ENCODE peak calls at places on chromosome 13, in five cellular contexts. O, L, B, P and C are unnamed samples.

GRCh38 chr13:112942689-112943308 is 26.2 kb upstream of the MCF2L start:
- DNase-seq in P (peak), L (peak), B (peak), O (peak), C (peak)

GRCh38 chr13:74444877-74445479 is 310.8 kb upstream of the KLF12 start:
- DNase-seq in O (no peak), P (no peak), B (no peak), L (no peak), C (no peak)

GRCh38 chr13:109985871-109986270 is 199.5 kb upstream of the IRS2 start:
- DNase-seq in P (no peak), B (no peak), O (no peak), L (no peak), C (no peak)

GRCh38 chr13:77190349-77190748 is 136.5 kb downstream of the MYCBP2 start:
- DNase-seq in L (no peak), O (no peak), P (no peak), B (no peak), C (no peak)

GRCh38 chr13:105799155-105799554 is 736.3 kb downstream of the EFNB2 start:
- DNase-seq in B (no peak), P (no peak), L (no peak), O (no peak), C (no peak)

GRCh38 chr13:85247780-85248179 is 551.4 kb downstream of the SLITRK6 start:
- DNase-seq in B (no peak), L (no peak), O (no peak), P (no peak), C (no peak)

GRCh38 chr13:29849731-29850212 is 645 bp downstream of the UBL3 start:
- DNase-seq in B (peak), P (peak), O (peak), L (peak), C (no peak)

GRCh38 chr13:44876782-44877324 is 112.4 kb downstream of the NUFIP1 start:
- DNase-seq in O (no peak), B (no peak), P (no peak), L (no peak), C (no peak)

GRCh38 chr13:113777311-113778260 is 18.6 kb downstream of the TMEM255B start:
- DNase-seq in O (no peak), P (no peak), B (no peak), L (no peak), C (no peak)

GRCh38 chr13:102903659-102904407 is 58.0 kb downstream of the ERCC5 start:
- DNase-seq in P (no peak), O (no peak), B (no peak), L (no peak), C (no peak)

GRCh38 chr13:39835253-39835652 is 179.8 kb downstream of the COG6 start:
- DNase-seq in P (no peak), O (no peak), L (no peak), B (no peak), C (no peak)

GRCh38 chr13:91017031-91017668 is 330.3 kb upstream of the MIR17HG start:
- DNase-seq in B (peak), P (no peak), L (no peak), O (no peak), C (peak)

GRCh38 chr13:73936001-73936400 is 198.2 kb downstream of the KLF12 start:
- DNase-seq in B (no peak), P (no peak), L (no peak), O (no peak), C (no peak)

GRCh38 chr13:37319041-37319443 is 213.6 kb upstream of the CSNK1A1L start:
- DNase-seq in O (no peak), L (no peak), B (no peak), P (no peak), C (no peak)

GRCh38 chr13:86051134-86052103 is 252.2 kb upstream of the SLITRK6 start:
- DNase-seq in B (no peak), P (no peak), O (no peak), L (no peak), C (no peak)

GRCh38 chr13:113835461-113836274 is 28.2 kb downstream of the GAS6 start:
- DNase-seq in L (peak), O (no peak), B (no peak), P (no peak), C (no peak)

GRCh38 chr13:101945435-101945834 is 456.4 kb downstream of the FGF14 start:
- DNase-seq in B (no peak), P (no peak), L (no peak), O (no peak), C (no peak)

GRCh38 chr13:99969368-99969933 is 2.1 kb downstream of the ZIC5 start:
- DNase-seq in P (no peak), O (no peak), L (no peak), B (no peak), C (no peak)

GRCh38 chr13:96450635-96451034 is 360.7 kb downstream of the HS6ST3 start:
- DNase-seq in O (no peak), P (no peak), B (no peak), L (no peak), C (no peak)

GRCh38 chr13:109297628-109298027 is 488.8 kb downstream of the IRS2 start:
- DNase-seq in P (no peak), B (no peak), O (no peak), L (no peak), C (no peak)

GRCh38 chr13:44969858-44970484 is 19.3 kb downstream of the NUFIP1 start:
- DNase-seq in O (no peak), B (no peak), P (no peak), L (no peak), C (no peak)

GRCh38 chr13:43905435-43906031 is 25.8 kb downstream of the LACC1 start:
- DNase-seq in O (no peak), P (no peak), B (no peak), L (no peak), C (no peak)

GRCh38 chr13:44815507-44816074 is 173.7 kb downstream of the NUFIP1 start:
- DNase-seq in L (no peak), O (peak), P (peak), B (no peak), C (peak)

GRCh38 chr13:108917581-108917980 is 288.2 kb downstream of the MYO16 start:
- DNase-seq in O (no peak), B (no peak), L (no peak), P (no peak), C (no peak)

GRCh38 chr13:43786766-43787517 is at the start of gene ENOX1:
- DNase-seq in O (no peak), L (peak), B (peak), P (no peak), C (peak)

GRCh38 chr13:27622102-27622820 is 569 bp downstream of the POLR1D start:
- DNase-seq in O (no peak), P (no peak), L (no peak), B (no peak), C (no peak)

GRCh38 chr13:40433577-40433976 is 232.9 kb downstream of the FOXO1 start:
- DNase-seq in B (no peak), P (no peak), L (no peak), O (no peak), C (no peak)

GRCh38 chr13:84121456-84121855 is 239.2 kb upstream of the SLITRK1 start:
- DNase-seq in B (no peak), P (no peak), O (no peak), L (no peak), C (no peak)

GRCh38 chr13:98014766-98015165 is 61.3 kb downstream of the IPO5 start:
- DNase-seq in L (no peak), P (no peak), B (no peak), O (no peak), C (no peak)

GRCh38 chr13:72760189-72760588 is 21.5 kb downstream of the DIS3 start:
- DNase-seq in P (no peak), L (no peak), O (no peak), B (no peak), C (no peak)

GRCh38 chr13:112720251-112720650 is 30.4 kb downstream of the ATP11A start:
- DNase-seq in O (no peak), L (no peak), P (no peak), B (peak), C (no peak)

GRCh38 chr13:39201075-39201630 is 162.9 kb downstream of the NHLRC3 start:
- DNase-seq in L (peak), O (no peak), B (no peak), P (no peak), C (no peak)

GRCh38 chr13:80038371-80038770 is 302.6 kb downstream of the SPRY2 start:
- DNase-seq in B (no peak), L (no peak), P (no peak), O (no peak), C (no peak)
- H3K27ac ChIP-seq in B (no peak), L (no peak), P (no peak), O (no peak), C (no peak)

GRCh38 chr13:20127563-20128458 is 33.0 kb downstream of the GJA3 start:
- DNase-seq in B (peak), O (peak), L (peak), P (peak), C (peak)
- H3K27ac ChIP-seq in B (peak), O (peak), L (peak), P (peak), C (peak)

GRCh38 chr13:30972888-30973377 is 40.5 kb downstream of the TEX26 start:
- DNase-seq in P (no peak), O (peak), L (no peak), B (no peak), C (no peak)
- H3K27ac ChIP-seq in P (no peak), O (no peak), L (no peak), B (no peak), C (no peak)

GRCh38 chr13:79401259-79402071 is 4.6 kb downstream of the RBM26 start:
- DNase-seq in P (no peak), O (no peak), B (no peak), L (no peak), C (no peak)
- H3K27ac ChIP-seq in P (no peak), O (no peak), B (no peak), L (no peak), C (no peak)

GRCh38 chr13:46345866-46346265 is 41.2 kb downstream of the RUBCNL start:
- DNase-seq in L (no peak), O (no peak), B (no peak), P (no peak), C (no peak)
- H3K27ac ChIP-seq in L (no peak), O (no peak), B (no peak), P (no peak), C (no peak)